ENCODE peak calls at places on chromosomes 12 and 14, in six cellular contexts. One of them, this sample, is unnamed.

GRCh38 chr14:68377459-68377858 is 415.4 kb downstream of the ZFP36L1 start:
- DNase-seq in H9: no peak
- DNase-seq in IMR-90: peak
- DNase-seq in mesenchymal stem cell: no peak
- DNase-seq in H1: no peak
- DNase-seq in trophoblast cell: peak
- DNase-seq in this sample: no peak

GRCh38 chr14:104442107-104442551 is 137.4 kb upstream of the C14orf180 start:
- DNase-seq in H9: peak
- DNase-seq in IMR-90: no peak
- DNase-seq in mesenchymal stem cell: no peak
- DNase-seq in H1: peak
- DNase-seq in trophoblast cell: no peak
- DNase-seq in this sample: no peak

GRCh38 chr12:58519839-58520238 is 400.5 kb downstream of the LRIG3 start:
- DNase-seq in H9: no peak
- DNase-seq in IMR-90: no peak
- DNase-seq in mesenchymal stem cell: no peak
- DNase-seq in H1: no peak
- DNase-seq in trophoblast cell: no peak
- DNase-seq in this sample: no peak

GRCh38 chr12:111390894-111391293 is 14.8 kb upstream of the SH2B3 start:
- DNase-seq in H9: no peak
- DNase-seq in IMR-90: no peak
- DNase-seq in mesenchymal stem cell: no peak
- DNase-seq in H1: no peak
- DNase-seq in trophoblast cell: no peak
- DNase-seq in this sample: no peak

GRCh38 chr12:58882796-58883195 is 37.5 kb downstream of the LRIG3 start:
- DNase-seq in H9: peak
- DNase-seq in IMR-90: no peak
- DNase-seq in mesenchymal stem cell: no peak
- DNase-seq in H1: no peak
- DNase-seq in trophoblast cell: no peak
- DNase-seq in this sample: no peak

GRCh38 chr14:56723418-56723817 is 86.9 kb downstream of the OTX2 start:
- DNase-seq in H9: no peak
- DNase-seq in IMR-90: no peak
- DNase-seq in mesenchymal stem cell: no peak
- DNase-seq in H1: no peak
- DNase-seq in trophoblast cell: no peak
- DNase-seq in this sample: no peak

GRCh38 chr12:125079943-125080645 is 14.9 kb downstream of the AACS start:
- DNase-seq in H9: no peak
- DNase-seq in IMR-90: no peak
- DNase-seq in mesenchymal stem cell: no peak
- DNase-seq in H1: no peak
- DNase-seq in trophoblast cell: peak
- DNase-seq in this sample: no peak

GRCh38 chr12:131752457-131752856 is 41.6 kb downstream of the SFSWAP start:
- DNase-seq in H9: peak
- DNase-seq in IMR-90: no peak
- DNase-seq in mesenchymal stem cell: no peak
- DNase-seq in H1: no peak
- DNase-seq in trophoblast cell: no peak
- DNase-seq in this sample: no peak

GRCh38 chr14:64960762-64961276 is 11.3 kb downstream of the RAB15 start:
- DNase-seq in H9: peak
- DNase-seq in IMR-90: no peak
- DNase-seq in mesenchymal stem cell: no peak
- DNase-seq in H1: peak
- DNase-seq in trophoblast cell: no peak
- DNase-seq in this sample: no peak

GRCh38 chr14:75119056-75119455 is 7.8 kb downstream of the NEK9 start:
- DNase-seq in H9: no peak
- DNase-seq in IMR-90: peak
- DNase-seq in mesenchymal stem cell: peak
- DNase-seq in H1: no peak
- DNase-seq in trophoblast cell: peak
- DNase-seq in this sample: no peak

GRCh38 chr14:103849151-103850013 is 2.0 kb upstream of the PPP1R13B start:
- DNase-seq in H9: no peak
- DNase-seq in IMR-90: no peak
- DNase-seq in mesenchymal stem cell: no peak
- DNase-seq in H1: no peak
- DNase-seq in trophoblast cell: no peak
- DNase-seq in this sample: no peak

GRCh38 chr12:123237646-123238329 is 4.6 kb downstream of the MTRFR start:
- DNase-seq in H9: peak
- DNase-seq in IMR-90: peak
- DNase-seq in mesenchymal stem cell: peak
- DNase-seq in H1: peak
- DNase-seq in trophoblast cell: peak
- DNase-seq in this sample: no peak

GRCh38 chr12:91565246-91565645 is 382.6 kb upstream of the DCN start:
- DNase-seq in H9: no peak
- DNase-seq in IMR-90: no peak
- DNase-seq in mesenchymal stem cell: no peak
- DNase-seq in H1: no peak
- DNase-seq in trophoblast cell: no peak
- DNase-seq in this sample: no peak

GRCh38 chr12:4579305-4580097 is 17.5 kb downstream of the DYRK4 start:
- DNase-seq in H9: no peak
- DNase-seq in IMR-90: peak
- DNase-seq in mesenchymal stem cell: peak
- DNase-seq in H1: no peak
- DNase-seq in trophoblast cell: peak
- DNase-seq in this sample: peak

GRCh38 chr14:71654810-71655209 is 277.4 kb upstream of the RGS6 start:
- DNase-seq in H9: no peak
- DNase-seq in IMR-90: no peak
- DNase-seq in mesenchymal stem cell: no peak
- DNase-seq in H1: no peak
- DNase-seq in trophoblast cell: no peak
- DNase-seq in this sample: no peak

GRCh38 chr12:91681751-91682150 is 463.9 kb downstream of the BTG1 start:
- DNase-seq in H9: no peak
- DNase-seq in IMR-90: no peak
- DNase-seq in mesenchymal stem cell: no peak
- DNase-seq in H1: no peak
- DNase-seq in trophoblast cell: no peak
- DNase-seq in this sample: no peak

GRCh38 chr12:64193045-64193444 is 29.1 kb downstream of the KICS2 start:
- DNase-seq in H9: no peak
- DNase-seq in IMR-90: no peak
- DNase-seq in mesenchymal stem cell: no peak
- DNase-seq in H1: no peak
- DNase-seq in trophoblast cell: no peak
- DNase-seq in this sample: no peak

GRCh38 chr14:50964683-50965390 is 20.6 kb upstream of the PYGL start:
- DNase-seq in H9: no peak
- DNase-seq in IMR-90: peak
- DNase-seq in mesenchymal stem cell: peak
- DNase-seq in H1: no peak
- DNase-seq in trophoblast cell: peak
- DNase-seq in this sample: no peak

GRCh38 chr12:19451196-19451595 is 11.9 kb downstream of the AEBP2 start:
- DNase-seq in H9: no peak
- DNase-seq in IMR-90: peak
- DNase-seq in mesenchymal stem cell: peak
- DNase-seq in H1: peak
- DNase-seq in trophoblast cell: no peak
- DNase-seq in this sample: no peak

GRCh38 chr12:77591959-77592358 is 238.7 kb upstream of the NAV3 start:
- DNase-seq in H9: peak
- DNase-seq in IMR-90: no peak
- DNase-seq in mesenchymal stem cell: no peak
- DNase-seq in H1: no peak
- DNase-seq in trophoblast cell: no peak
- DNase-seq in this sample: peak

GRCh38 chr12:122527478-122527944 is 462 bp downstream of the KNTC1 start:
- DNase-seq in H9: peak
- DNase-seq in IMR-90: peak
- DNase-seq in mesenchymal stem cell: no peak
- DNase-seq in H1: no peak
- DNase-seq in trophoblast cell: peak
- DNase-seq in this sample: no peak

GRCh38 chr12:105399428-105400081 is 69.1 kb downstream of the C12orf75 start:
- DNase-seq in H9: no peak
- DNase-seq in IMR-90: no peak
- DNase-seq in mesenchymal stem cell: no peak
- DNase-seq in H1: no peak
- DNase-seq in trophoblast cell: no peak
- DNase-seq in this sample: no peak

GRCh38 chr12:62131153-62131552 is 129.1 kb upstream of the USP15 start:
- DNase-seq in H9: no peak
- DNase-seq in IMR-90: no peak
- DNase-seq in mesenchymal stem cell: no peak
- DNase-seq in H1: no peak
- DNase-seq in trophoblast cell: no peak
- DNase-seq in this sample: no peak

GRCh38 chr14:103408491-103409155 is 23.4 kb downstream of the MARK3 start:
- DNase-seq in H9: no peak
- DNase-seq in IMR-90: peak
- DNase-seq in mesenchymal stem cell: peak
- DNase-seq in H1: no peak
- DNase-seq in trophoblast cell: no peak
- DNase-seq in this sample: no peak

GRCh38 chr12:12281134-12281533 is 14.3 kb upstream of the LRP6 start:
- DNase-seq in H9: no peak
- DNase-seq in IMR-90: no peak
- DNase-seq in mesenchymal stem cell: no peak
- DNase-seq in H1: no peak
- DNase-seq in trophoblast cell: no peak
- DNase-seq in this sample: no peak

GRCh38 chr12:129807101-129807500 is 96.7 kb downstream of the TMEM132D start:
- DNase-seq in H9: no peak
- DNase-seq in IMR-90: no peak
- DNase-seq in mesenchymal stem cell: no peak
- DNase-seq in H1: no peak
- DNase-seq in trophoblast cell: no peak
- DNase-seq in this sample: no peak

GRCh38 chr12:77049767-77050353 is 15.5 kb downstream of the E2F7 start:
- DNase-seq in H9: no peak
- DNase-seq in IMR-90: peak
- DNase-seq in mesenchymal stem cell: peak
- DNase-seq in H1: no peak
- DNase-seq in trophoblast cell: peak
- DNase-seq in this sample: peak

GRCh38 chr12:46650688-46651087 is 175.1 kb downstream of the SLC38A4 start:
- DNase-seq in H9: no peak
- DNase-seq in IMR-90: no peak
- DNase-seq in mesenchymal stem cell: no peak
- DNase-seq in H1: no peak
- DNase-seq in trophoblast cell: no peak
- DNase-seq in this sample: no peak

GRCh38 chr12:27762757-27763156 is 17.3 kb upstream of the KLHL42 start:
- DNase-seq in H9: no peak
- DNase-seq in IMR-90: no peak
- DNase-seq in mesenchymal stem cell: no peak
- DNase-seq in H1: no peak
- DNase-seq in trophoblast cell: no peak
- DNase-seq in this sample: no peak

GRCh38 chr12:111076199-111076598 is 155.8 kb upstream of the MYL2 start:
- DNase-seq in H9: no peak
- DNase-seq in IMR-90: no peak
- DNase-seq in mesenchymal stem cell: no peak
- DNase-seq in H1: no peak
- DNase-seq in trophoblast cell: no peak
- DNase-seq in this sample: no peak

DNA sequence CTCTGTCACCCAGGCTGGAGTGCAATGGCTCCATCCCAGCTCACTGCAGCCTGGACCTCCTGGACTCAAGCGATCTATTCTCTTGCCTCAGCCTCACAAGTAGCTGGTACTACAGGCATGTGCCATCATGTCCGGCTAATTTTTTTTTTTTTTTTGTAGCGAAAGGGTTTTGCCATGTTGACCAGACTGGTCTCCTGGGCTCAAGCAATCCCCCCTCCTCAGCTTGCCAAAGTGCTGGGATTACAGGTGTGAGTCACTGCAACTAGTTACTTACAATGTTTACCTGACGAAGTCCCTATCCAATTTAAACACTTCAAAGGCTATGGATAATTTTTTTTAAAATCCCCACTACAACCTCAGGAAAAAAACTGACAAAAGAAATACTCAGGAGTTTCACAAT is 1.8 kb downstream of the KRR1 start:
- DNase-seq in H9: no peak
- DNase-seq in IMR-90: no peak
- DNase-seq in mesenchymal stem cell: no peak
- DNase-seq in H1: no peak
- DNase-seq in trophoblast cell: no peak
- DNase-seq in this sample: no peak
- H4K91ac ChIP-seq in H9: no peak
- H4K91ac ChIP-seq in IMR-90: no peak
- H4K91ac ChIP-seq in mesenchymal stem cell: no peak
- H4K91ac ChIP-seq in H1: no peak
- H4K91ac ChIP-seq in trophoblast cell: no peak
- H4K91ac ChIP-seq in this sample: no peak

GRCh38 chr12:6038160-6038559 is 86.3 kb downstream of the VWF start:
- DNase-seq in H9: peak
- DNase-seq in IMR-90: peak
- DNase-seq in mesenchymal stem cell: peak
- DNase-seq in H1: peak
- DNase-seq in trophoblast cell: peak
- DNase-seq in this sample: peak
- H4K91ac ChIP-seq in H9: no peak
- H4K91ac ChIP-seq in IMR-90: no peak
- H4K91ac ChIP-seq in mesenchymal stem cell: no peak
- H4K91ac ChIP-seq in H1: peak
- H4K91ac ChIP-seq in trophoblast cell: no peak
- H4K91ac ChIP-seq in this sample: no peak

DNA sequence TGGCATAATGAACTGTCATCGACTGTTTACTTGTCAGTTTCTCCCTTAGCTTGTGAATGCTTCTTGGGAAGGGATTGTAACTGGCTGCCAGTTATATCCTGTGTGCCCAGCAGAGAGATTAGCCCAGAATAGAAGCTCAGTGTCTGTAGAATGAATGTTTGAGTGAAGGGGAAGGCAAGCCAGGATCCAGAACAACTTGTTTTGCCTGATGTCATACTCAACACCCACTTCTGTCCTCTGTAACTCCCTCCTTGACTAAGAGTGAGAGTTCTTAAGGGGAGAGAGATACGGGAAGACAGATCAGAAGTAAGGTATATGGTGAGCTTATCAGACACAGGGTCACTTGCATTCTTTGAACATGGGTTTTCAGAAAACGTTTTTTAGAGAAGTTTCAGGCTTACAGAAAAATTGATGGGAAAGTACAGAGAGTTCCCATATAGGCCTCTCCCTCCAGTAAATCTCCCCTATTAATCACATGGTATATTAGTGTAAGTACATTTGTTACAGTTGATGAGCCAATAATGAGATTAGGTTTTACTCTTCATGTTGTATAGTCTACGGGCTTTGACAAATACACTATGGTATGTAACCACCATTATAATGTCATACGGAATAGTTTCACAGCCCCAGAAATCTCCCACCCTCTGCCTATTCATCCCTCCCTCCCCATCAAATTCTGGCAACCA is 5.6 kb upstream of the SPPL3 start:
- DNase-seq in H9: no peak
- DNase-seq in IMR-90: no peak
- DNase-seq in mesenchymal stem cell: no peak
- DNase-seq in H1: no peak
- DNase-seq in trophoblast cell: no peak
- DNase-seq in this sample: no peak
- H4K91ac ChIP-seq in H9: no peak
- H4K91ac ChIP-seq in IMR-90: no peak
- H4K91ac ChIP-seq in mesenchymal stem cell: no peak
- H4K91ac ChIP-seq in H1: no peak
- H4K91ac ChIP-seq in trophoblast cell: no peak
- H4K91ac ChIP-seq in this sample: no peak

GRCh38 chr14:30312214-30312613 is 246.7 kb upstream of the G2E3 start:
- DNase-seq in H9: no peak
- DNase-seq in IMR-90: no peak
- DNase-seq in mesenchymal stem cell: no peak
- DNase-seq in H1: no peak
- DNase-seq in trophoblast cell: no peak
- DNase-seq in this sample: no peak
- H4K91ac ChIP-seq in H9: no peak
- H4K91ac ChIP-seq in IMR-90: no peak
- H4K91ac ChIP-seq in mesenchymal stem cell: no peak
- H4K91ac ChIP-seq in H1: no peak
- H4K91ac ChIP-seq in trophoblast cell: no peak
- H4K91ac ChIP-seq in this sample: no peak

This sample was measured in neuronal stem cell.